ENCODE peak calls at places on chromosomes 1 and 21, in ten cellular contexts. M is activated CD8-positive, alpha-beta memory T cell treated with anti-CD3 and anti-CD28 coated beads, Interleukin-2, amount 50 U/mL, for 4 hours; K is fibroblast of pulmonary artery; X is GM03348; F is cardiac muscle cell; P is CD8-positive, alpha-beta T cell; B is HCEC 1CT; A is HAP-1; O is GM20000; Y is astrocyte of the spinal cord. H is an unnamed sample.

GRCh38 chr1:221727146-221728036 is 14.5 kb downstream of the DUSP10 start:
- DNase-seq in B (no peak), P (no peak), O (no peak), M (no peak), F (no peak), X (no peak), Y (no peak), A (no peak), K (no peak), H (no peak)

GRCh38 chr1:110559157-110559556 is 40.2 kb upstream of the KCNA10 start:
- DNase-seq in K (no peak), M (no peak), F (no peak), O (no peak), Y (no peak), B (peak), X (no peak), P (no peak), A (no peak), H (no peak)

GRCh38 chr1:72524021-72524420 is 241.7 kb upstream of the NEGR1 start:
- DNase-seq in B (no peak), P (no peak), O (no peak), X (no peak), Y (no peak), A (no peak), M (no peak), F (no peak), K (no peak), H (no peak)

GRCh38 chr1:4654764-4655673 is 610 bp downstream of the AJAP1 start:
- DNase-seq in A (no peak), X (peak), O (peak), M (no peak), B (no peak), K (no peak), P (no peak), F (peak), Y (no peak), H (no peak)

GRCh38 chr1:27517907-27518718 is 28.1 kb upstream of the WASF2 start:
- DNase-seq in X (no peak), Y (no peak), M (no peak), P (no peak), K (no peak), A (no peak), O (no peak), B (no peak), F (no peak), H (no peak)

GRCh38 chr21:44294391-44295162 is 5.3 kb upstream of the PFKL start:
- DNase-seq in A (no peak), M (no peak), O (no peak), X (peak), B (peak), K (peak), P (no peak), F (no peak), Y (peak), H (peak)

GRCh38 chr1:33220701-33221384 is 35.4 kb upstream of the ZNF362 start:
- DNase-seq in A (no peak), X (no peak), M (no peak), O (no peak), F (peak), P (no peak), K (no peak), Y (no peak), B (peak), H (no peak)

GRCh38 chr1:20551945-20552727 is at the start of gene FAM43B:
- DNase-seq in F (peak), X (peak), K (peak), B (no peak), P (no peak), Y (no peak), M (no peak), A (peak), O (no peak), H (no peak)

GRCh38 chr1:52399629-52400028 is 4.6 kb downstream of the ORC1 start:
- DNase-seq in Y (no peak), P (no peak), X (no peak), F (no peak), A (no peak), K (no peak), B (no peak), M (no peak), O (no peak), H (no peak)

H was measured in HFFc6.